ENCODE peak calls at places on chromosome 17, in six cellular contexts. Y, W, E, O, S and R are unnamed samples. For H3K4me1, the result is how much of the 10 kb centered on the place peaks cover.

GRCh38 chr17:77273397-77274136 is 132.8 kb downstream of the SEC14L1 start:
- DNase-seq in W (no peak), S (no peak), O (no peak), Y (peak), E (no peak), R (no peak)

GRCh38 chr17:4247981-4248388 is 15.8 kb downstream of the ANKFY1 start:
- DNase-seq in O (no peak), E (no peak), Y (no peak), W (no peak), S (no peak), R (no peak)

GRCh38 chr17:57236686-57237299 is 19.5 kb upstream of the MSI2 start:
- DNase-seq in Y (no peak), S (no peak), E (no peak), W (no peak), O (no peak), R (no peak)

GRCh38 chr17:71519285-71519684 is 601.5 kb upstream of the SOX9 start:
- DNase-seq in O (no peak), E (no peak), S (no peak), Y (no peak), W (no peak), R (no peak)

GRCh38 chr17:2364132-2365116 is 27.1 kb downstream of the SGSM2 start:
- DNase-seq in E (no peak), S (peak), O (no peak), W (no peak), Y (no peak), R (peak)

GRCh38 chr17:18004345-18004744 is 31.7 kb downstream of the DRC3 start:
- DNase-seq in O (no peak), Y (no peak), W (no peak), E (no peak), S (no peak), R (no peak)

GRCh38 chr17:52128721-52129120 is 29.8 kb downstream of the CA10 start:
- DNase-seq in W (no peak), Y (no peak), O (no peak), S (no peak), E (no peak), R (no peak)

GRCh38 chr17:60640503-60640902 is 37.1 kb upstream of the BCAS3 start:
- DNase-seq in S (no peak), W (no peak), Y (no peak), O (peak), E (no peak), R (no peak)

GRCh38 chr17:20989991-20990855 is 52.6 kb downstream of the USP22 start:
- DNase-seq in W (no peak), S (peak), E (no peak), O (no peak), Y (no peak), R (peak)

GRCh38 chr17:59175076-59175475 is 19.5 kb downstream of the PRR11 start:
- DNase-seq in Y (no peak), S (no peak), E (no peak), O (no peak), W (no peak), R (no peak)

GRCh38 chr17:19647697-19648474 is 665 bp upstream of the ALDH3A2 start:
- DNase-seq in O (peak), W (peak), E (peak), S (peak), Y (no peak), R (peak)
- H3K4me1 ChIP-seq in O (half or more), W (under half), E (under half), S (under half), Y (under half), R (under half)

GRCh38 chr17:50584749-50585148 is 24.2 kb downstream of the CACNA1G start:
- DNase-seq in O (no peak), Y (no peak), W (no peak), S (no peak), E (no peak), R (no peak)
- TF ChIP-seq CTCF in O (no peak), Y (no peak), W (no peak), S (no peak), E (no peak), R (no peak)

GRCh38 chr17:78400581-78401240 is 22.3 kb downstream of the PGS1 start:
- DNase-seq in O (no peak), E (no peak), Y (no peak), W (no peak), S (no peak), R (no peak)
- H3K4me1 ChIP-seq in O (under half), E (under half), Y (under half), W (under half), S (under half), R (under half)

GRCh38 chr17:76189741-76190140 is 48.7 kb upstream of the FOXJ1 start:
- DNase-seq in E (no peak), W (no peak), O (no peak), Y (no peak), S (no peak), R (no peak)
- TF ChIP-seq CTCF in E (no peak), W (no peak), O (no peak), Y (no peak), S (no peak), R (no peak)

GRCh38 chr17:41814195-41814594 is 1.4 kb downstream of the FKBP10 start:
- DNase-seq in O (no peak), Y (no peak), W (no peak), S (no peak), E (no peak), R (no peak)

GRCh38 chr17:41813039-41813680 is 356 bp downstream of the FKBP10 start:
- DNase-seq in Y (no peak), O (peak), S (no peak), E (no peak), W (no peak), R (no peak)

GRCh38 chr17:41812176-41813038 is at the start of gene FKBP10:
- DNase-seq in S (peak), W (peak), E (peak), O (peak), Y (peak), R (peak)

GRCh38 chr17:41811549-41812175 is at the start of gene P3H4:
- DNase-seq in Y (peak), O (peak), S (peak), W (peak), E (peak), R (peak)

DNA sequence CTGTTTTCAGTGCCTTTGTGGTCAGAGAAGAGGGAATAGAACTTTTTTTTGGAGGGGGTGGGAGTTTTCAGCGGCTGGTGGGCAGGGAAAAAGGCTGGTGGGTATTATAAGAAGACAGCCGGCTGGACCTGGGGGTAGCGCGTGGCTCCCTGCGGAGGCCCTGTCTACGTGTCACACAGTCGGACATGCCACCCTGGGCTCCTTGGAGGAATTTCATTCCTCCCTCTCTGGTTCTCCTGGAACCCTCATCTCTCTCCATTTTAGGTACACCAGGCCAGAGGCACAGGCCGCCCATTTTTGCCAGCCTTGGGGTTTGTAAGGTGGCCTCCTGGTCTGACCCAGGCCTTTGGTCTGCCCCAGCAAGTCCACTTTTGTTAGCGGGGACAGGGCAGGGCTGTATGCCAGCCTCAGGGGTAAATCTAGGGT is 908 bp downstream of the FKBP10 start:
- DNase-seq in Y (peak), W (no peak), O (no peak), E (no peak), S (no peak), R (no peak)
- H3K4me1 ChIP-seq in Y (under half), W (under half), O (under half), E (under half), S (under half), R (under half)

GRCh38 chr17:72702998-72703397 is 389.5 kb downstream of the SLC39A11 start:
- DNase-seq in W (no peak), E (no peak), Y (no peak), S (no peak), O (no peak), R (no peak)
- TF ChIP-seq CTCF in W (no peak), E (no peak), Y (no peak), S (no peak), O (no peak), R (no peak)

GRCh38 chr17:7583253-7584109 is at the start of gene MPDU1:
- DNase-seq in Y (peak), W (peak), E (peak), O (peak), S (peak), R (peak)
- H3K4me1 ChIP-seq in Y (under half), W (under half), E (under half), O (half or more), S (under half), R (under half)

GRCh38 chr17:49252148-49252682 is 21.6 kb upstream of the PHOSPHO1 start:
- DNase-seq in S (no peak), W (no peak), E (no peak), O (no peak), Y (no peak), R (peak)
- TF ChIP-seq CTCF in S (no peak), W (no peak), E (no peak), O (no peak), Y (no peak), R (no peak)